ENCODE peak calls at places on chromosomes 7 and 10, in seven cellular contexts. One of them, this sample, is unnamed.

GRCh38 chr10:79018591-79019011 is 50.2 kb upstream of the ZMIZ1 start:
- DNase-seq in H1: no peak
- DNase-seq in K562: no peak
- DNase-seq in HepG2: no peak
- DNase-seq in GM12878: no peak
- DNase-seq in HCT116: no peak
- DNase-seq in SK-N-SH: peak
- DNase-seq in this sample: no peak

GRCh38 chr7:93115796-93116195 is 2.0 kb downstream of the SAMD9 start:
- DNase-seq in GM12878: no peak
- DNase-seq in HepG2: no peak
- DNase-seq in HCT116: peak
- DNase-seq in H1: no peak
- DNase-seq in K562: peak
- DNase-seq in SK-N-SH: no peak
- DNase-seq in this sample: no peak

GRCh38 chr7:26307226-26307625 is 15.6 kb downstream of the SNX10 start:
- DNase-seq in K562: peak
- DNase-seq in HepG2: no peak
- DNase-seq in SK-N-SH: no peak
- DNase-seq in HCT116: no peak
- DNase-seq in H1: no peak
- DNase-seq in GM12878: no peak
- DNase-seq in this sample: no peak

GRCh38 chr7:79529896-79530235 is 76.4 kb upstream of the MAGI2 start:
- DNase-seq in H1: no peak
- DNase-seq in SK-N-SH: no peak
- DNase-seq in HCT116: no peak
- DNase-seq in HepG2: no peak
- DNase-seq in K562: no peak
- DNase-seq in GM12878: no peak
- DNase-seq in this sample: no peak

GRCh38 chr7:10211861-10212260 is 761.8 kb upstream of the PHF14 start:
- DNase-seq in K562: no peak
- DNase-seq in GM12878: no peak
- DNase-seq in HepG2: no peak
- DNase-seq in HCT116: no peak
- DNase-seq in SK-N-SH: no peak
- DNase-seq in H1: no peak
- DNase-seq in this sample: no peak

GRCh38 chr10:547591-548081 is 141.8 kb downstream of the DIP2C start:
- DNase-seq in K562: no peak
- DNase-seq in GM12878: no peak
- DNase-seq in HepG2: no peak
- DNase-seq in SK-N-SH: peak
- DNase-seq in HCT116: no peak
- DNase-seq in H1: no peak
- DNase-seq in this sample: no peak

GRCh38 chr7:87058739-87059524 is 522 bp downstream of the ELAPOR2 start:
- DNase-seq in GM12878: no peak
- DNase-seq in HepG2: no peak
- DNase-seq in H1: peak
- DNase-seq in K562: peak
- DNase-seq in HCT116: no peak
- DNase-seq in SK-N-SH: peak
- DNase-seq in this sample: peak

GRCh38 chr10:117074621-117075020 is 63.4 kb downstream of the VAX1 start:
- DNase-seq in HCT116: peak
- DNase-seq in SK-N-SH: no peak
- DNase-seq in K562: no peak
- DNase-seq in GM12878: no peak
- DNase-seq in HepG2: peak
- DNase-seq in H1: no peak
- DNase-seq in this sample: no peak

GRCh38 chr7:115297651-115298050 is 375.8 kb downstream of the MDFIC start:
- DNase-seq in HCT116: peak
- DNase-seq in K562: no peak
- DNase-seq in H1: no peak
- DNase-seq in HepG2: no peak
- DNase-seq in GM12878: no peak
- DNase-seq in SK-N-SH: no peak
- DNase-seq in this sample: peak

GRCh38 chr10:16521311-16522016 is at the start of gene C1QL3:
- DNase-seq in HCT116: no peak
- DNase-seq in SK-N-SH: peak
- DNase-seq in H1: no peak
- DNase-seq in K562: no peak
- DNase-seq in GM12878: no peak
- DNase-seq in HepG2: no peak
- DNase-seq in this sample: no peak

GRCh38 chr10:114755537-114755936 is 66.0 kb upstream of the FHIP2A start:
- DNase-seq in SK-N-SH: no peak
- DNase-seq in H1: no peak
- DNase-seq in HCT116: no peak
- DNase-seq in HepG2: no peak
- DNase-seq in K562: no peak
- DNase-seq in GM12878: no peak
- DNase-seq in this sample: no peak

GRCh38 chr10:100184426-100185219 is 1.2 kb downstream of the ERLIN1 start:
- DNase-seq in GM12878: no peak
- DNase-seq in H1: no peak
- DNase-seq in HepG2: peak
- DNase-seq in SK-N-SH: peak
- DNase-seq in K562: peak
- DNase-seq in HCT116: peak
- DNase-seq in this sample: peak

GRCh38 chr7:29084832-29085231 is 61.5 kb downstream of the CPVL start:
- DNase-seq in SK-N-SH: no peak
- DNase-seq in K562: no peak
- DNase-seq in HepG2: no peak
- DNase-seq in HCT116: no peak
- DNase-seq in H1: no peak
- DNase-seq in GM12878: peak
- DNase-seq in this sample: no peak

GRCh38 chr7:107918948-107919347 is 28.0 kb downstream of the DLD start:
- DNase-seq in K562: no peak
- DNase-seq in HepG2: no peak
- DNase-seq in SK-N-SH: no peak
- DNase-seq in GM12878: no peak
- DNase-seq in HCT116: no peak
- DNase-seq in H1: no peak
- DNase-seq in this sample: no peak

GRCh38 chr10:49277973-49278372 is 21.0 kb upstream of the C10orf71 start:
- DNase-seq in SK-N-SH: no peak
- DNase-seq in GM12878: no peak
- DNase-seq in K562: no peak
- DNase-seq in H1: no peak
- DNase-seq in HepG2: no peak
- DNase-seq in HCT116: no peak
- DNase-seq in this sample: no peak

GRCh38 chr7:107161415-107161814 is 7.4 kb upstream of the HBP1 start:
- DNase-seq in HepG2: no peak
- DNase-seq in SK-N-SH: no peak
- DNase-seq in HCT116: no peak
- DNase-seq in H1: no peak
- DNase-seq in K562: no peak
- DNase-seq in GM12878: no peak
- DNase-seq in this sample: no peak

GRCh38 chr7:107167483-107168232 is 1.1 kb upstream of the HBP1 start:
- DNase-seq in HCT116: peak
- DNase-seq in HepG2: peak
- DNase-seq in H1: no peak
- DNase-seq in GM12878: no peak
- DNase-seq in K562: peak
- DNase-seq in SK-N-SH: peak
- DNase-seq in this sample: peak

GRCh38 chr7:40057292-40057691 is 77.1 kb downstream of the MPLKIP start:
- DNase-seq in K562: peak
- DNase-seq in HepG2: no peak
- DNase-seq in GM12878: no peak
- DNase-seq in H1: no peak
- DNase-seq in SK-N-SH: no peak
- DNase-seq in HCT116: no peak
- DNase-seq in this sample: no peak

GRCh38 chr10:108204528-108205313 is 1040.2 kb upstream of the SORCS1 start:
- DNase-seq in SK-N-SH: peak
- DNase-seq in HepG2: no peak
- DNase-seq in H1: peak
- DNase-seq in GM12878: peak
- DNase-seq in HCT116: no peak
- DNase-seq in K562: peak
- DNase-seq in this sample: no peak

GRCh38 chr7:154680894-154681659 is 321.8 kb downstream of the PAXIP1 start:
- DNase-seq in SK-N-SH: no peak
- DNase-seq in K562: peak
- DNase-seq in H1: no peak
- DNase-seq in GM12878: no peak
- DNase-seq in HepG2: no peak
- DNase-seq in HCT116: no peak
- DNase-seq in this sample: no peak

GRCh38 chr10:109770000-109770399 is 153.3 kb downstream of the XPNPEP1 start:
- DNase-seq in HepG2: no peak
- DNase-seq in H1: no peak
- DNase-seq in K562: no peak
- DNase-seq in GM12878: no peak
- DNase-seq in HCT116: no peak
- DNase-seq in SK-N-SH: no peak
- DNase-seq in this sample: no peak

GRCh38 chr7:158748335-158748734 is 43.7 kb upstream of the NCAPG2 start:
- DNase-seq in SK-N-SH: no peak
- DNase-seq in H1: no peak
- DNase-seq in HCT116: no peak
- DNase-seq in K562: peak
- DNase-seq in GM12878: no peak
- DNase-seq in HepG2: no peak
- DNase-seq in this sample: no peak

GRCh38 chr7:23415198-23415597 is 55.1 kb downstream of the IGF2BP3 start:
- DNase-seq in K562: no peak
- DNase-seq in H1: no peak
- DNase-seq in HepG2: no peak
- DNase-seq in GM12878: no peak
- DNase-seq in HCT116: no peak
- DNase-seq in SK-N-SH: no peak
- DNase-seq in this sample: no peak

GRCh38 chr7:23419160-23419559 is 51.1 kb downstream of the IGF2BP3 start:
- DNase-seq in GM12878: no peak
- DNase-seq in SK-N-SH: no peak
- DNase-seq in H1: no peak
- DNase-seq in HepG2: no peak
- DNase-seq in K562: no peak
- DNase-seq in HCT116: no peak
- DNase-seq in this sample: peak

GRCh38 chr7:23422384-23422783 is 47.9 kb downstream of the IGF2BP3 start:
- DNase-seq in K562: no peak
- DNase-seq in HCT116: no peak
- DNase-seq in SK-N-SH: no peak
- DNase-seq in HepG2: no peak
- DNase-seq in GM12878: no peak
- DNase-seq in H1: no peak
- DNase-seq in this sample: no peak

GRCh38 chr7:23419845-23420244 is 50.4 kb downstream of the IGF2BP3 start:
- DNase-seq in HCT116: no peak
- DNase-seq in SK-N-SH: no peak
- DNase-seq in HepG2: no peak
- DNase-seq in K562: no peak
- DNase-seq in H1: no peak
- DNase-seq in GM12878: no peak
- DNase-seq in this sample: no peak

GRCh38 chr7:23418046-23418445 is 52.2 kb downstream of the IGF2BP3 start:
- DNase-seq in HepG2: no peak
- DNase-seq in HCT116: no peak
- DNase-seq in GM12878: no peak
- DNase-seq in H1: no peak
- DNase-seq in K562: no peak
- DNase-seq in SK-N-SH: no peak
- DNase-seq in this sample: peak
- H2AFZ ChIP-seq in HepG2: no peak
- H2AFZ ChIP-seq in HCT116: no peak
- H2AFZ ChIP-seq in GM12878: no peak
- H2AFZ ChIP-seq in H1: no peak
- H2AFZ ChIP-seq in K562: no peak
- H2AFZ ChIP-seq in SK-N-SH: no peak
- H2AFZ ChIP-seq in this sample: no peak

DNA sequence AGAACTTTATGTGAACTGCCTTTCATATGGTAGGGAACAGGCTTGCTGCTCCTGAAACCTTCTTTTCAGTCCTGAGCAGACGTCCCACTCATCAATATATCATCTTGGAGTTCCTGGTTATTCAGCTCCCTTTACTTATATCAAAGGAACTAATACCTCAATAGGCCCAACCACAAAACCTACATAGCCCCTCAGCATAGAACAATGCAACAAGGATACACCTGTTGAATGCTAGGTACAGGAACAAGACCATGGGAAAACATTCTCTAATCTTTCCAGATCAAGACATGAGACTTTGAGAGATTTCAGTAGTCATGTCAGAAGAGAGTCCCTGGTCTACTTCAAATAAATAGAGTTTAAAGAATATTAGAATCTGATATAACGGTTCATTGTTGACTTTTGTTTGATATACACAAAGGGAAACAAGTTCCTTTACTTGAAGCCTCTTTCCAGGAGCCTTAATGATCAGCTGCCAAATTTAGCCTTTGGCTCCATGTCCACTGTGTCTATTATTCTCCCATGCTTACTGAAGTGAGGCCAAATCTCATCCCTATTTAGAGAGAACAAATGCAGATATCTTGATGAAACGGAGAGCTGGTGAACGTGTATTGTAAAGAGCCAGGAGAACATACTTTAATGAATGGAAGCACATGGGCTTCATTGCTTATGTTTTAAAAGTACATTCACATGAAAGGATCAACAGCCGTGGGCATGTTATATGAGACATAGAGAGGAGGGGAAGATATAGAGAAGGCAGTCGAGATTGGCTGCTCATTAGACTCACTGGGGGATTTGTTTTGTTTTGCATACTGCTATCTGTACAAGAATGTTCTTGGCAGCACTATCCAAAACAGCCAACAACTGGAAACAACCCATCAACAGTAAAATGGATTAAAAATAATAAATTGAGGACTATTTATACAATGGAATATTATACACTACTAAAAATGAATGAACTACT is 9.5 kb downstream of the RHOBTB1 start:
- DNase-seq in H1: no peak
- DNase-seq in HepG2: no peak
- DNase-seq in HCT116: no peak
- DNase-seq in K562: no peak
- DNase-seq in SK-N-SH: no peak
- DNase-seq in GM12878: no peak
- DNase-seq in this sample: no peak
- TF ChIP-seq MAX in H1: no peak
- TF ChIP-seq MAX in HepG2: no peak
- TF ChIP-seq MAX in HCT116: no peak
- TF ChIP-seq MAX in K562: no peak
- TF ChIP-seq MAX in SK-N-SH: no peak
- TF ChIP-seq MAX in GM12878: no peak
- TF ChIP-seq MAX in this sample: no peak

GRCh38 chr7:14377646-14378266 is 388.3 kb upstream of the ETV1 start:
- DNase-seq in HepG2: no peak
- DNase-seq in SK-N-SH: no peak
- DNase-seq in GM12878: no peak
- DNase-seq in K562: no peak
- DNase-seq in HCT116: no peak
- DNase-seq in H1: no peak
- DNase-seq in this sample: no peak
- H2AFZ ChIP-seq in HepG2: no peak
- H2AFZ ChIP-seq in SK-N-SH: peak
- H2AFZ ChIP-seq in GM12878: no peak
- H2AFZ ChIP-seq in K562: no peak
- H2AFZ ChIP-seq in HCT116: no peak
- H2AFZ ChIP-seq in H1: peak
- H2AFZ ChIP-seq in this sample: no peak

GRCh38 chr7:128189231-128189930 is 51.7 kb upstream of the LEP start:
- DNase-seq in K562: no peak
- DNase-seq in HCT116: no peak
- DNase-seq in H1: no peak
- DNase-seq in GM12878: no peak
- DNase-seq in HepG2: no peak
- DNase-seq in SK-N-SH: no peak
- DNase-seq in this sample: no peak
- TF ChIP-seq MAX in K562: no peak
- TF ChIP-seq MAX in HCT116: no peak
- TF ChIP-seq MAX in H1: no peak
- TF ChIP-seq MAX in GM12878: no peak
- TF ChIP-seq MAX in HepG2: no peak
- TF ChIP-seq MAX in SK-N-SH: no peak
- TF ChIP-seq MAX in this sample: no peak